ENCODE peak calls at places on chromosomes 1 and 21, in four cellular contexts. K is heart left ventricle, Q is astrocyte, Y is heart right ventricle. Z is an unnamed sample.

GRCh38 chr1:178209935-178210334 is 116.0 kb downstream of the RASAL2 start:
- DNase-seq in K (no peak), Q (no peak), Y (no peak), Z (no peak)

GRCh38 chr1:52631759-52632331 is 1.1 kb upstream of the SHISAL2A start:
- DNase-seq in Y (no peak), Q (no peak), K (no peak), Z (no peak)

GRCh38 chr1:3821934-3822307 is 25.6 kb upstream of the LRRC47 start:
- DNase-seq in Q (no peak), K (no peak), Y (no peak), Z (no peak)

GRCh38 chr21:42640486-42640885 is 12.9 kb upstream of the PDE9A start:
- DNase-seq in K (peak; percentile 13), Q (no peak), Y (no peak), Z (no peak)

GRCh38 chr1:59499273-59499955 is 202.5 kb downstream of the FGGY start:
- DNase-seq in Y (no peak), K (no peak), Q (peak; percentile 45), Z (no peak)

GRCh38 chr1:207863893-207864535 is 46.9 kb downstream of the CD34 start:
- DNase-seq in K (no peak), Q (no peak), Y (no peak), Z (no peak)

GRCh38 chr21:33729631-33730030 is 87.3 kb downstream of the ITSN1 start:
- DNase-seq in K (no peak), Y (no peak), Q (no peak), Z (no peak)

GRCh38 chr1:197178998-197179397 is 32.5 kb upstream of the ASPM start:
- DNase-seq in K (no peak), Y (no peak), Q (peak; percentile 68), Z (no peak)

GRCh38 chr1:182418929-182419328 is 18.5 kb upstream of the TEDDM1 start:
- DNase-seq in Y (no peak), K (no peak), Q (no peak), Z (no peak)

GRCh38 chr1:99704356-99704816 is 58.5 kb downstream of the PALMD start:
- DNase-seq in K (peak; percentile 55), Q (no peak), Y (no peak), Z (no peak)

GRCh38 chr1:10873189-10873588 is 76.7 kb upstream of the CASZ1 start:
- DNase-seq in Q (no peak), K (no peak), Y (no peak), Z (no peak)

GRCh38 chr1:203214889-203215288 is 14.6 kb downstream of the CHIT1 start:
- DNase-seq in Q (no peak), Y (no peak), K (no peak), Z (no peak)

GRCh38 chr1:214548988-214549387 is 2.4 kb downstream of the PTPN14 start:
- DNase-seq in Y (peak; percentile 74), Q (peak; percentile 61), K (no peak), Z (peak; percentile 29)

GRCh38 chr1:6686294-6686693 is 15.3 kb downstream of the DNAJC11 start:
- DNase-seq in Q (peak; percentile 18), K (no peak), Y (peak; percentile 32), Z (no peak)

GRCh38 chr1:206757524-206758266 is 12.9 kb upstream of the IL19 start:
- DNase-seq in Y (no peak), Q (no peak), K (no peak), Z (no peak)

GRCh38 chr1:95671098-95671497 is 437.1 kb downstream of the RWDD3 start:
- DNase-seq in Y (no peak), K (no peak), Q (no peak), Z (no peak)

GRCh38 chr1:247445775-247446364 is 12.0 kb downstream of the OR2B11 start:
- DNase-seq in K (no peak), Q (no peak), Y (peak; percentile 18), Z (no peak)

GRCh38 chr1:53957231-53957818 is 11.2 kb downstream of the LRRC42 start:
- DNase-seq in Q (peak; percentile 68), Y (no peak), K (no peak), Z (no peak)

GRCh38 chr1:174800221-174800791 is 199.4 kb upstream of the CACYBP start:
- DNase-seq in K (no peak), Y (no peak), Q (no peak), Z (no peak)

GRCh38 chr1:211932581-211933010 is 102.0 kb upstream of the LPGAT1 start:
- DNase-seq in Q (no peak), K (no peak), Y (no peak), Z (no peak)

GRCh38 chr1:91124989-91125417 is 103.2 kb upstream of the ZNF644 start:
- DNase-seq in Q (no peak), Y (no peak), K (no peak), Z (no peak)

GRCh38 chr1:157371826-157372225 is 180.5 kb downstream of the FCRL5 start:
- DNase-seq in K (no peak), Y (no peak), Q (no peak), Z (no peak)

GRCh38 chr1:24403806-24404205 is 9.8 kb downstream of the STPG1 start:
- DNase-seq in K (no peak), Q (no peak), Y (no peak), Z (no peak)

GRCh38 chr1:86825294-86825693 is 88.6 kb downstream of the SELENOF start:
- DNase-seq in Q (peak; percentile 59), Y (no peak), K (no peak), Z (no peak)

GRCh38 chr1:3308053-3308452 is 146.4 kb upstream of the ARHGEF16 start:
- DNase-seq in Q (no peak), Y (peak; percentile 40), K (no peak), Z (no peak)

GRCh38 chr1:169491845-169492281 is 6.1 kb upstream of the SLC19A2 start:
- DNase-seq in K (no peak), Q (no peak), Y (no peak), Z (no peak)

GRCh38 chr21:45839274-45839673 is 142.3 kb upstream of the COL6A1 start:
- DNase-seq in Q (peak; percentile 40), Y (no peak), K (no peak), Z (no peak)

GRCh38 chr1:192831706-192832355 is 23.0 kb downstream of the RGS2 start:
- DNase-seq in Q (peak; percentile 79), Y (no peak), K (no peak), Z (no peak)

GRCh38 chr1:34924759-34925555 is 4.5 kb downstream of the DLGAP3 start:
- DNase-seq in Y (peak; percentile 79), Q (peak; percentile 26), K (peak; percentile 82), Z (peak; percentile 9)

GRCh38 chr1:37497832-37498231 is 16.7 kb downstream of the MEAF6 start:
- DNase-seq in K (no peak), Q (no peak), Y (no peak), Z (no peak)

GRCh38 chr1:209618756-209619420 is 33.3 kb downstream of the LAMB3 start:
- DNase-seq in K (no peak), Y (peak; percentile 58), Q (no peak), Z (peak; percentile 42)

GRCh38 chr1:40143891-40144575 is 17.2 kb upstream of the RLF start:
- DNase-seq in K (no peak), Y (peak; percentile 57), Q (peak; percentile 38), Z (peak; percentile 21)

GRCh38 chr1:61452354-61452990 is 272.5 kb downstream of the TM2D1 start:
- DNase-seq in Y (no peak), Q (peak; percentile 55), K (no peak), Z (no peak)

GRCh38 chr1:231933711-231934626 is 307.4 kb downstream of the DISC1 start:
- DNase-seq in Y (no peak), K (no peak), Q (no peak), Z (no peak)

GRCh38 chr1:145857170-145857569 is 1.7 kb downstream of the PIAS3 start:
- DNase-seq in Q (no peak), Y (no peak), K (no peak), Z (no peak)

GRCh38 chr1:92483442-92484170 is 3.1 kb downstream of the GFI1 start:
- DNase-seq in Y (no peak), Q (no peak), K (no peak), Z (no peak)

GRCh38 chr1:240720891-240721450 is 109.0 kb upstream of the GREM2 start:
- DNase-seq in K (no peak), Q (no peak), Y (no peak), Z (no peak)

DNA sequence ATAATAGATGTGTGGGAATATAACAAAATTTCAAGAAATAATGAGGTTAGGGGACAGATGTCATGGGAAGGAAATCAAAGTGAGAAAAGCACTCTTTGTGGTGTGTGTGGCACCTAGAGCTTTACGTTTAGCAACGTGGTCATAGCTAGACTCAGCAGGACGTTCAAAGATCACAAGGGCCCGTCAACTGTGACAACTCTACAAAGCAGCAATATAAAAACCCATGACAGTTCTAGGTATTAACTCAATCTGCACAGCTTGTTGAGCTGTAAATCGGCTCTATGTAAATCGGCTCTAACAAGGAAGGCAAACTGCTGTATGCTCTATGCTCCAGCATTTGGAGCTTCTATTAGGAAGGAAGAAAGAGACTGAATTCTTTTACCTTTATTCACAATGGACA is 64.8 kb downstream of the TP53BP2 start:
- DNase-seq in K (no peak), Y (no peak), Q (no peak), Z (no peak)
- H3K27ac ChIP-seq in K (no peak overlapping the region), Y (no peak overlapping the region), Q (peak overlapping the region; percentile 46), Z (peak overlapping the region; percentile 39)

GRCh38 chr1:176206006-176206960 is 803 bp downstream of the COP1 start:
- DNase-seq in Q (peak; percentile 50), Y (peak; percentile 25), K (no peak), Z (peak; percentile 32)
- H3K27ac ChIP-seq in Q (peak overlapping the region; percentile 82), Y (peak overlapping the region; percentile 90), K (peak overlapping the region; percentile 96), Z (peak overlapping the region; percentile 68)

GRCh38 chr1:193960040-193960439 is 773.6 kb upstream of the B3GALT2 start:
- DNase-seq in K (no peak), Y (no peak), Q (no peak), Z (no peak)
- H3K27ac ChIP-seq in K (no peak overlapping the region), Y (no peak overlapping the region), Q (no peak overlapping the region), Z (no peak overlapping the region)

DNA sequence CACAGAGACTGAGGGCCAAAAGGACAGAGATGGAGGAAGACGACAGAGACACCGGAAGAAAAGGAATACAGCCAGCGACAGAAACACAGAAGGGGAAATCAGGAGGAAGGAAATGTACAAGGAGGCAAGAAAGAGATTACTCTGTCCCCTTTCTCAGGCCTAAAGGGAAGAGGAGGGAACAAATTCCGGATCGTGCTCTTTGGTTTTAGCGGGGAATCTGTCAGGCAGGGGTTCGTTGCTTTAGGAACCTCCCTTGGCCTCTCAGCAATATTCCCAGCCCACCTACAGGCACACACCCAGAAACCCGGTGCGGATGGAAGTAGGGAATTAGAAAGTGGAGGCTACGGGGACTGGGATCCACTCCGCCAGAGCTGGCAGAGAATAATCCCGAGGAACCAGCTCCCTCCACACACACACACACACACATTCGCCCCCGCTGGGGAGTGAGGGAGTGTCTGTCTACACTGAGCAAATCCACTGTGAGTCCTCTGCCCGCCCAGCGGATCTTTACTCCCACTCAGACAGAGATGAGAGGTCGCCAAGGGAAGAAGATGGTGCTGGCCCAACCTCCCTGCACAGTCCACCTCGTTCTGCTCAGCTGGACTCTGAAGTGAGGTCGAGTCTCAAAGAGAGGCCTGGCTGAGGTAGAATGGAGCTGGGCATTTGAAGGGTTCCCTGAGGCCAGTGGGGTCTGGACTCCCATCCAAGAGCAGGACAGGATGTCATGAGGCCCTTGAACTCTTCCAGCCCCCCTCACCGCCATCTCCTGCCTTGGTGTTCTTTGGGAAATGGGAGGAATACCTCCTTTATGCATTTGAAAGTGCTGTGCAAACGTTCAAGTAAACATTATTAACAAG is 5.7 kb downstream of the TAL1 start:
- DNase-seq in Q (no peak), Y (no peak), K (no peak), Z (no peak)
- H3K27ac ChIP-seq in Q (no peak overlapping the region), Y (no peak overlapping the region), K (no peak overlapping the region), Z (peak overlapping the region; percentile 8)

Z was measured in substantia nigra.